ENCODE peak calls at places on chromosomes 3 and 15, in seven cellular contexts. Q is A549, S is Peyer's patch, O is dorsolateral prefrontal cortex, G is cardiac fibroblast, R is Panc1, I is cardiac muscle cell. T is an unnamed sample.

GRCh38 chr15:25787855-25788521 is 75.1 kb downstream of the ATP10A start:
- DNase-seq in Q (peak), S (peak), O (no peak), G (peak), R (no peak), I (peak), T (peak)

GRCh38 chr3:101518421-101518871 is 5.4 kb upstream of the SENP7 start:
- DNase-seq in Q (peak), S (no peak), O (no peak), G (no peak), R (no peak), I (no peak), T (peak)

GRCh38 chr3:171173732-171174131 is 147.2 kb upstream of the SLC2A2 start:
- DNase-seq in Q (no peak), S (peak), O (peak), G (no peak), R (no peak), I (no peak), T (no peak)

GRCh38 chr3:130935761-130936160 is 41.9 kb downstream of the ATP2C1 start:
- DNase-seq in Q (no peak), S (no peak), O (no peak), G (peak), R (no peak), I (peak), T (no peak)

GRCh38 chr15:60396100-60396499 is 1.7 kb downstream of the ANXA2 start:
- DNase-seq in Q (peak), S (no peak), O (no peak), G (no peak), R (no peak), I (no peak), T (no peak)

GRCh38 chr3:55156851-55157650 is 229.2 kb upstream of the LRTM1 start:
- DNase-seq in Q (no peak), S (no peak), O (no peak), G (peak), R (no peak), I (peak), T (no peak)

GRCh38 chr3:179082416-179082815 is 10.8 kb upstream of the ZMAT3 start:
- DNase-seq in Q (no peak), S (no peak), O (no peak), G (no peak), R (no peak), I (no peak), T (no peak)

GRCh38 chr3:123298903-123299302 is 97.2 kb downstream of the SEC22A start:
- DNase-seq in Q (peak), S (no peak), O (no peak), G (no peak), R (no peak), I (no peak), T (no peak)

GRCh38 chr3:147507638-147508286 is 98.6 kb downstream of the ZIC1 start:
- DNase-seq in Q (no peak), S (no peak), O (no peak), G (peak), R (no peak), I (peak), T (no peak)

GRCh38 chr3:30518201-30518864 is 88.1 kb upstream of the TGFBR2 start:
- DNase-seq in Q (peak), S (no peak), O (no peak), G (peak), R (no peak), I (peak), T (no peak)

GRCh38 chr3:53231532-53232511 is 24.0 kb downstream of the TKT start:
- DNase-seq in Q (no peak), S (no peak), O (no peak), G (no peak), R (no peak), I (no peak), T (no peak)

GRCh38 chr3:2096196-2096595 is 2.5 kb upstream of the CNTN4 start:
- DNase-seq in Q (no peak), S (no peak), O (peak), G (no peak), R (no peak), I (no peak), T (no peak)

GRCh38 chr3:62184559-62184958 is 188.8 kb downstream of the FEZF2 start:
- DNase-seq in Q (no peak), S (no peak), O (no peak), G (peak), R (no peak), I (peak), T (no peak)

GRCh38 chr3:143839980-143840379 is 8.3 kb downstream of the SLC9A9 start:
- DNase-seq in Q (no peak), S (no peak), O (no peak), G (no peak), R (no peak), I (no peak), T (no peak)

GRCh38 chr15:76575177-76576078 is 238.9 kb downstream of the ISL2 start:
- DNase-seq in Q (no peak), S (no peak), O (no peak), G (no peak), R (no peak), I (no peak), T (peak)

GRCh38 chr15:94395626-94396025 is 164.3 kb downstream of the MCTP2 start:
- DNase-seq in Q (no peak), S (no peak), O (no peak), G (peak), R (no peak), I (peak), T (no peak)

GRCh38 chr3:168049366-168049974 is 46.3 kb downstream of the GOLIM4 start:
- DNase-seq in Q (no peak), S (no peak), O (no peak), G (peak), R (no peak), I (peak), T (no peak)

GRCh38 chr3:6528951-6529350 is 332.0 kb upstream of the GRM7 start:
- DNase-seq in Q (no peak), S (no peak), O (no peak), G (no peak), R (no peak), I (no peak), T (peak)

GRCh38 chr15:47885921-47886320 is 168.6 kb downstream of the SEMA6D start:
- DNase-seq in Q (no peak), S (no peak), O (no peak), G (peak), R (no peak), I (peak), T (no peak)

GRCh38 chr3:187183210-187183862 is 13.9 kb upstream of the RTP1 start:
- DNase-seq in Q (no peak), S (no peak), O (no peak), G (no peak), R (no peak), I (no peak), T (peak)

GRCh38 chr15:35186346-35186745 is 101.3 kb upstream of the NANOGP8 start:
- DNase-seq in Q (no peak), S (no peak), O (no peak), G (no peak), R (no peak), I (no peak), T (no peak)

GRCh38 chr3:12288466-12289129 is at the start of gene PPARG:
- DNase-seq in Q (peak), S (peak), O (no peak), G (peak), R (no peak), I (peak), T (no peak)

GRCh38 chr3:124263168-124263567 is 271.2 kb upstream of the ROPN1 start:
- DNase-seq in Q (peak), S (no peak), O (no peak), G (peak), R (no peak), I (peak), T (peak)

GRCh38 chr15:42065008-42065407 is 29.4 kb downstream of the PLA2G4D start:
- DNase-seq in Q (no peak), S (no peak), O (peak), G (no peak), R (no peak), I (no peak), T (peak)

GRCh38 chr15:62068071-62068786 is 1.5 kb downstream of the C2CD4A start:
- DNase-seq in Q (peak), S (peak), O (no peak), G (peak), R (no peak), I (peak), T (peak)

GRCh38 chr3:142021127-142021526 is 128.2 kb downstream of the TFDP2 start:
- DNase-seq in Q (no peak), S (no peak), O (no peak), G (no peak), R (no peak), I (peak), T (no peak)

GRCh38 chr3:142353571-142353970 is 94.3 kb downstream of the XRN1 start:
- DNase-seq in Q (no peak), S (no peak), O (no peak), G (peak), R (no peak), I (peak), T (no peak)

GRCh38 chr3:120640231-120640630 is 41.8 kb downstream of the HGD start:
- DNase-seq in Q (no peak), S (no peak), O (no peak), G (no peak), R (no peak), I (no peak), T (no peak)

GRCh38 chr3:188208751-188209433 is 54.9 kb downstream of the LPP start:
- DNase-seq in Q (no peak), S (no peak), O (no peak), G (peak), R (no peak), I (no peak), T (no peak)

GRCh38 chr3:188206787-188207186 is 52.8 kb downstream of the LPP start:
- DNase-seq in Q (no peak), S (no peak), O (no peak), G (no peak), R (no peak), I (no peak), T (no peak)

GRCh38 chr3:188204516-188204915 is 50.6 kb downstream of the LPP start:
- DNase-seq in Q (no peak), S (no peak), O (no peak), G (peak), R (no peak), I (peak), T (no peak)

GRCh38 chr3:188207941-188208750 is 54.2 kb downstream of the LPP start:
- DNase-seq in Q (no peak), S (no peak), O (peak), G (no peak), R (no peak), I (no peak), T (no peak)

DNA sequence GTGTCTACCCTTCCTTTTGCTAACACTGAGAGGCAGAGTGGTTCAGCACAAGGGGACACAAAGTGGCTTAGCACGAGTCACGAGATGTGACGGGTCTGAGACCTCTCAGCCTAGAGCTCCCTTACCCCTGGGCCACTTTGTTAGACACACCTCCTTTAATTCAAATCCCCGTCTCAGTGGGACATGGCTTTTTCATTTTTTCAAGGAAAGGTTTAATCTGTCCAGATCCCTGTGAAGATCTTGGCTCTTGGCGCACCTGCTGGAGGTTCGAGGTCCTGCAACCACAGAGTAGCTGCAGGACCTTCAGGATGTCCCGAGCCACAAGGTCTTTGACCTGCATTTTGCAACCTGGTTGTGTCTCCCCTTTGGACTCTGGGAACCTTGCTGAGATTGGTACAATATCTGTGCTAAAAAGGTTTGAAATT is 52.0 kb downstream of the LPP start:
- DNase-seq in Q (peak), S (peak), O (no peak), G (no peak), R (no peak), I (no peak), T (peak)
- TF ChIP-seq CTCF in Q (no peak), S (peak), O (no peak), G (peak), R (peak), I (no peak), T (peak)

DNA sequence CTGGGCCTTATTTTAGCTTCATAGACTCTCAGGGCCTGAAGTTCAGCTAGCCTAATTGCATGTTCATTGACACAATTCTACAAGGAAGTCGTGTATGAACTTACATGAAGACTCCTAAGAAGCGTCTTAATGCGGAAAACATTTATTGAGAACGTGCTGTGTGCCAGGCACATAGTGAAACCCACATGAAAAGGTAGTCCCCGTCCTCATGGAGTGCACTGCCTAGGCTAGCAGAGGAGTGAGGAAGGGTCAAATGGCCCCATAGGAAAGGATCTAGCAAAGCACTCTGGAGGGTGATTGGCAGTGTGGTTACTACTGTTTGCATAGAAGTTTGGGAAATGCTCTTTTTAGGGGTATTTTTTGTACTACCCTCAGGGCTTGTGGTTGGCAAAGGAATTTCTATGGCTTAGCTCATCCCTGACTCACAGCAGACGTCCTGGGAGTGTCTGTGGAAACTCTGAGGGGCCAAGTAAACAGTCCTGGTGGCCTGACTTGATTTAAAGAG is 854 bp upstream of the NPTN start:
- DNase-seq in Q (peak), S (no peak), O (no peak), G (peak), R (peak), I (peak), T (no peak)
- H3K4me3 ChIP-seq in Q (peak), S (peak), O (peak), G (no peak), R (peak), I (peak), T (peak)

DNA sequence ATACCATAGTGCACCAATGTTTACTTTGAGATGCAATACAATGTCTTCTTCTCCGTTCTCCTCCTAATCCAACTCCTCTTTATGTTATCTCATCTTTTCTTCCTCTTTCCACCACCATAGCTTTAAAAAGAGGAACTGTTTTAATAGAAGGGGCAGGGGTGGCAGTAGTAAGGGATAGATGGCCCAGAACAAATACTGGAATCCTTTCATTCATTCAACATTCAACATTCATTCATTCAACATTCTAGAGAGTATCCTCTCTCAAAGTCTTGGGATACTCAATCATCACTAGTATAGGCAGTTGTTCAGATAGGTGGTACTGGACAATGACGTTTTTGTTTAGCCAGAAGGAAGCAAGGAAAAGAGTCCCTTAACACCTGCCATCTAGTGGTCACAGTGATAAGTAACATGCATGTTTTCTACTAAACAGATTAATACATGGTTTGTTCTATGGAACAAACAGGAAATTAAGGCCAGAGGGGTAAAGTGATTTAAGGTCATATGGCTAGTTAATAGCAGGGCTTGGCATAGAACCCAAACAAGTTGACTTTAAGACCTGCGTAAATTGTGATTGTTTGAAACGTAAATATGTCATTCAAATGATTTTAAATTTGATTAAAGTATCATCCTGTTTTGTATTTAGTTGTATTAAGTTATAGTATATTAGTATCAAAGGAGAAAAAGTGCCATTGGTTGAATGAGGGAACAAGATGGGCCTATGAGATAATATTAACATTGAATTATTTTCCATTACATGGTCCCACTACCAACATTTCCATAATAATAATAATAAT is 26.9 kb upstream of the EHHADH start:
- DNase-seq in Q (peak), S (no peak), O (no peak), G (peak), R (peak), I (peak), T (peak)
- TF ChIP-seq CTCF in Q (peak), S (peak), O (peak), G (peak), R (peak), I (peak), T (peak)

DNA sequence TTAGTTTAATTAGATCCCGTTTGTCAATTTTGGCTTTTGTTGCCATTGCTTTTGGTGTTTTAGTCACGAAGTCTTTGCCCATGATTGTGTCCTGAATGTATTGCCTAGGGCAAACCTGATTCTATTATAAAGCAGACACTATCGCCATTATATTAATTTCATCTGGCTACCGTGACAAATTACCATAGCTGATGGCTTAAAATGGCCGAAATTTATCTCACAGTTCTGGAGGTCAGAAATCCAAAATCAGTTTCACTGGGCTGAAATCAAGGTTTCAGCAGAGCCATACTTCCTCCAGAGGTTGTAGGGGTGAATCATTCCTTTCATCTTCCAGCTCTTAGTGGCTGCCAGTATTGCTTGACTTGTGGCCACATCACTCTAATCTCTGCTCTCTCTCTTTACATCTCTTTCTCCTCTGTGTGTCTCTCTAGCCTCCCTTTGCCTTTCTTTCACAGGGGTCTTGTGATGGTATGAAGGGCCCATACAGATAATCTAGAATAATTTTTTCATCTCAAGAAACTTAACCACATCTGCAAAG is 31.7 kb upstream of the FRMD4B start:
- DNase-seq in Q (no peak), S (no peak), O (no peak), G (no peak), R (no peak), I (no peak), T (no peak)
- H3K4me3 ChIP-seq in Q (no peak), S (no peak), O (no peak), G (no peak), R (no peak), I (no peak), T (no peak)

DNA sequence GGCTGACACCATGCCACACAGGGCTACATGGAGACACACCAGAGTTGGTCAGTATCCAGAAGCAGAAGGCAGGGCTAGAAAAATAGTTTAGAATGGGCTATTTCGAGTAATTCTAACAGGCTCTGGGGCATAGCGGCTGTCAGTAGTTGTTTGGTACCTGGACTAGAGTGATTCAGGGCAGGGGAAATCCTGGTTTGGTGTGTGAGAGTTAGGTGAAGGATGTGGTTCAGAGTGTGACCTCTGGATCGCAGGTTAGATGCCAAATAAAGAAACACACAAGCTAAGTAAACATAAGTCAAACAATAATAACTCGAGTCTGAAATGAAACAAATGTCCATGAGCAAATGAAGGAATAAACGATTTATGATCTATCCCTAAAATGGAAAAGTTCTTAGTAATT is 31.5 kb downstream of the CNTN3 start:
- DNase-seq in Q (no peak), S (no peak), O (no peak), G (no peak), R (no peak), I (no peak), T (no peak)
- TF ChIP-seq CTCF in Q (no peak), S (no peak), O (no peak), G (no peak), R (no peak), I (no peak), T (no peak)

DNA sequence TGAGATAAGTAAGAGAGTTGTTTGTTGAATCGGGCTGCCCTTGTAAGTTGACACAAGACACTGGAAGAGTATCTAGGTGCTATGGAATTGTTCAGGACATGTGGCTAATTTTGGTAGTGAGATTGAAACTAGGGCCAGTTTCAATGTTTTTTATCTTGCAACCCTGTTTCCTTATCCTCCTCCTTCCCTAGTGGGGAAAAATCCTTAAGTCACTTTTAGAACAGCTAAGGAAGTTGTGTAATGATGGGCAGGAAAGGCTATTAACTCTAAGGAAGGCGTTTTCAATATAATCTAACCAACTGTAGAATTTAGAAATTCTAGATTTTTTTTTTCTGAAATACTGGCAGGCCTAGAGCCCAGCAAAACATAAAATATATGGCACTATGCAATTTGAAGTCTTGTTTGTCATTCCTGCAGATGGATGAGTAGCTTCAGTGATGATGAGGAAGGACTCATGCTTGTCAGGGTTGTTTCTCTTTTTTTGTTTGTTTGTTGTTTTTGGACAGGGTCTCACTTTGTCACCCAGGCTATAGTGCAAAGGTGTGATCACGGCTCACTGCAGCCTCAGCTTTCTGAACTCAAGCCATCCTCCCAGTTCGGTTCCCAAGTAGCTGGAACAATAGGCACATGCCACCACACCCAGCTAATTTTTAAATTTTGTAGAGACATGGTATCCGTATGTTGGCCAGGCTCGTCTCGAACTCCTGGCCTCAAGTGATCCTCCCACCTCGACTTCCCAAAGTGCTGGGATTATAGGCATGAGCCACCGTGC is 27.6 kb upstream of the ADAMTS9 start:
- DNase-seq in Q (no peak), S (no peak), O (no peak), G (peak), R (no peak), I (peak), T (no peak)
- H3K4me3 ChIP-seq in Q (no peak), S (no peak), O (no peak), G (no peak), R (no peak), I (no peak), T (no peak)

DNA sequence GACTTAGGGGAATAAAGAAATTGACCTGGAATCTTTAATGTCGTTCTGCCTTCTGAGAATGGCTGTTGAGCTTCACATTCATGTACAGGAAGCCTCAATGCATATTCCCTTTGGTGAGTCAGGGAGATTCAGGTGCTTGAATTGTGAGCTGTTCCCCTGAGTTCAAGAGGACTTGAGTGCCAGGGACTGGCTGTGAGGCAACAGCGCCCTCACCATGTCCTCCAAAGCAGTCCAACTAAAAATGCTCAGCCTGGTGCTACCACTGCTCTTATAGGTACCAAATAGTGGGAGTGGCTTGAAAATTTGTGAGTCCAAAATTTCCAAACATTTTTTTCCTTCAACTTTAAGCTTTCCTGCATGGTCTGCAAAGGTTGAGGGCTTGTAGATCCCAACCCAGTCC is 54.1 kb downstream of the LEO1 start:
- DNase-seq in Q (peak), S (no peak), O (no peak), G (peak), R (no peak), I (peak), T (peak)
- TF ChIP-seq CTCF in Q (peak), S (no peak), O (no peak), G (peak), R (peak), I (peak), T (peak)

T was measured in GM12865.